ENCODE peak calls at places on chromosome 19, in six cellular contexts. P is activated naive CD4-positive, alpha-beta T cell treated with anti-CD3 and anti-CD28 coated beads, Interleukin-2, amount 10 ng/mL, durations not matched to agents 7 days and 5 days; F is midbrain; O is activated CD4-positive, CD25-positive, alpha-beta regulatory T cell; S is AG10803; J is GM20000. H is an unnamed sample.

GRCh38 chr19:33818426-33818825 is 21.8 kb downstream of the KCTD15 start:
- DNase-seq in P (no peak), F (no peak), S (no peak), J (peak), O (no peak), H (no peak)

GRCh38 chr19:13847033-13847899 is 29.7 kb upstream of the NANOS3 start:
- DNase-seq in P (peak), J (peak), O (peak), F (peak), S (peak), H (peak)

GRCh38 chr19:5903054-5903501 is 512 bp downstream of the NDUFA11 start:
- DNase-seq in J (no peak), O (no peak), F (no peak), S (peak), P (peak), H (no peak)

GRCh38 chr19:5903502-5904301 is at the start of gene NDUFA11:
- DNase-seq in S (peak), O (peak), F (peak), P (peak), J (peak), H (peak)

GRCh38 chr19:47004012-47004465 is 15.6 kb upstream of the NPAS1 start:
- DNase-seq in F (no peak), P (no peak), J (peak), O (no peak), S (no peak), H (no peak)

GRCh38 chr19:3611841-3612240 is 5.2 kb upstream of the TBXA2R start:
- DNase-seq in P (no peak), S (no peak), F (no peak), J (no peak), O (no peak), H (no peak)

GRCh38 chr19:41705393-41706174 is 2.8 kb upstream of the CEACAM5 start:
- DNase-seq in O (no peak), F (no peak), S (no peak), J (peak), P (peak), H (no peak)

GRCh38 chr19:10268077-10268476 is 2.8 kb upstream of the ICAM1 start:
- DNase-seq in O (no peak), J (no peak), F (no peak), S (no peak), P (no peak), H (no peak)

GRCh38 chr19:16778796-16779411 is 50.3 kb upstream of the SIN3B start:
- DNase-seq in J (peak), P (peak), S (peak), O (no peak), F (no peak), H (no peak)

GRCh38 chr19:35908977-35909683 is 1.0 kb upstream of the TYROBP start:
- DNase-seq in J (peak), S (no peak), O (no peak), F (peak), P (peak), H (peak)

GRCh38 chr19:917323-918151 is at the start of gene KISS1R:
- DNase-seq in F (no peak), J (peak), O (peak), P (peak), S (no peak), H (peak)

GRCh38 chr19:18612772-18613588 is at the start of gene TMEM59L:
- DNase-seq in F (peak), O (peak), J (peak), P (peak), S (no peak), H (no peak)

GRCh38 chr19:46180701-46181385 is 32.8 kb downstream of the IGFL2 start:
- DNase-seq in P (no peak), F (no peak), S (peak), O (no peak), J (no peak), H (no peak)

GRCh38 chr19:28632357-28633076 is 580.4 kb downstream of the UQCRFS1 start:
- DNase-seq in P (no peak), F (no peak), J (no peak), O (no peak), S (no peak), H (peak)

GRCh38 chr19:44943801-44944249 is 1.8 kb downstream of the APOC4 start:
- DNase-seq in F (peak), J (peak), O (no peak), S (peak), P (no peak), H (peak)

GRCh38 chr19:45782820-45783785 is 813 bp upstream of the DMPK start:
- DNase-seq in S (peak), O (no peak), F (no peak), P (no peak), J (no peak), H (no peak)